ENCODE peak calls at places on chromosome 9, in nine cellular contexts. R, S, I, T, Y, V, W, E and M are unnamed samples.

GRCh38 chr9:87112656-87113055 is 165.3 kb upstream of the GAS1 start:
- DNase-seq in R (no peak), S (no peak), I (no peak), T (peak; percentile 42), Y (no peak), V (peak; percentile 30), W (no peak), E (no peak), M (no peak)

GRCh38 chr9:20271107-20271506 is 351.2 kb downstream of the MLLT3 start:
- DNase-seq in R (no peak), S (no peak), I (no peak), T (no peak), Y (no peak), V (peak; percentile 48), W (no peak), E (peak; percentile 7), M (no peak)

GRCh38 chr9:117188394-117188793 is 226.5 kb downstream of the ASTN2 start:
- DNase-seq in R (no peak), S (no peak), I (no peak), T (no peak), Y (no peak), V (no peak), W (no peak), E (no peak), M (no peak)

GRCh38 chr9:107039546-107039945 is 176.6 kb downstream of the ZNF462 start:
- DNase-seq in R (no peak), S (no peak), I (no peak), T (peak; percentile 67), Y (no peak), V (peak; percentile 30), W (no peak), E (no peak), M (no peak)

GRCh38 chr9:33165263-33166151 is 1.6 kb downstream of the B4GALT1 start:
- DNase-seq in R (no peak), S (peak; percentile 62), I (no peak), T (peak; percentile 56), Y (no peak), V (peak; percentile 81), W (peak; percentile 68), E (peak; percentile 28), M (peak; percentile 78)

GRCh38 chr9:130021123-130021522 is 21.9 kb downstream of the FNBP1 start:
- DNase-seq in R (no peak), S (no peak), I (no peak), T (no peak), Y (no peak), V (no peak), W (no peak), E (no peak), M (no peak)

GRCh38 chr9:35910613-35911488 is 1.6 kb downstream of the SPAAR start:
- DNase-seq in R (peak; percentile 8), S (peak; percentile 68), I (peak; percentile 55), T (peak; percentile 65), Y (peak; percentile 65), V (no peak), W (peak; percentile 88), E (peak; percentile 71), M (peak; percentile 82)

GRCh38 chr9:136882109-136882946 is 4.0 kb upstream of the TRAF2 start:
- DNase-seq in R (peak; percentile 82), S (peak; percentile 88), I (no peak), T (peak; percentile 70), Y (no peak), V (peak; percentile 56), W (peak; percentile 91), E (peak; percentile 41), M (peak; percentile 88)

GRCh38 chr9:134887219-134887618 is 6.6 kb downstream of the FCN2 start:
- DNase-seq in R (no peak), S (no peak), I (peak; percentile 20), T (no peak), Y (no peak), V (no peak), W (no peak), E (no peak), M (no peak)

GRCh38 chr9:840343-840742 is 1.2 kb upstream of the DMRT1 start:
- DNase-seq in R (no peak), S (no peak), I (no peak), T (no peak), Y (peak; percentile 86), V (no peak), W (no peak), E (no peak), M (no peak)

GRCh38 chr9:128340691-128341434 is 536 bp downstream of the SLC27A4 start:
- DNase-seq in R (no peak), S (peak; percentile 24), I (no peak), T (no peak), Y (peak; percentile 48), V (no peak), W (no peak), E (peak; percentile 42), M (peak; percentile 30)

GRCh38 chr9:128276574-128277270 is 646 bp downstream of the SWI5 start:
- DNase-seq in R (no peak), S (no peak), I (no peak), T (no peak), Y (peak; percentile 77), V (no peak), W (no peak), E (no peak), M (no peak)